ENCODE peak calls at places on chromosomes 13 and 19, in five cellular contexts. I is mammary epithelial cell, W is endothelial cell of umbilical vein, D is PC-3, M is IMR-90. F is an unnamed sample. For H4K20me1, the result is how much of the 10 kb centered on the place peaks cover.

GRCh38 chr13:91045351-91046034 is 302.0 kb upstream of the MIR17HG start:
- DNase-seq in I (no peak), W (no peak), D (peak), M (no peak), F (no peak)

GRCh38 chr19:17615889-17616685 is 60.6 kb downstream of the COLGALT1 start:
- DNase-seq in I (no peak), W (no peak), D (no peak), M (no peak), F (no peak)

GRCh38 chr19:38417544-38418506 is 8.2 kb downstream of the RASGRP4 start:
- DNase-seq in I (peak), W (no peak), D (peak), M (no peak), F (no peak)

GRCh38 chr13:46648166-46648607 is 95.2 kb downstream of the LRCH1 start:
- DNase-seq in I (peak), W (no peak), D (peak), M (peak), F (no peak)

GRCh38 chr13:106210327-106210726 is 325.1 kb downstream of the EFNB2 start:
- DNase-seq in I (no peak), W (no peak), D (no peak), M (peak), F (no peak)

GRCh38 chr13:100128373-100128772 is 39.5 kb downstream of the PCCA start:
- DNase-seq in I (peak), W (no peak), D (no peak), M (peak), F (peak)

GRCh38 chr13:53301449-53301848 is 272.8 kb downstream of the OLFM4 start:
- DNase-seq in I (no peak), W (no peak), D (no peak), M (no peak), F (no peak)

GRCh38 chr13:46535002-46535401 is 18.0 kb upstream of the LRCH1 start:
- DNase-seq in I (no peak), W (no peak), D (no peak), M (no peak), F (no peak)

GRCh38 chr19:10452726-10453620 is 32.6 kb downstream of the PDE4A start:
- DNase-seq in I (no peak), W (no peak), D (no peak), M (no peak), F (no peak)

GRCh38 chr19:57850553-57851017 is 926 bp downstream of the ZNF587 start:
- DNase-seq in I (peak), W (peak), D (peak), M (peak), F (peak)
- H4K20me1 ChIP-seq in I (under half), W (under half), D (under half), M (under half), F (under half)

DNA sequence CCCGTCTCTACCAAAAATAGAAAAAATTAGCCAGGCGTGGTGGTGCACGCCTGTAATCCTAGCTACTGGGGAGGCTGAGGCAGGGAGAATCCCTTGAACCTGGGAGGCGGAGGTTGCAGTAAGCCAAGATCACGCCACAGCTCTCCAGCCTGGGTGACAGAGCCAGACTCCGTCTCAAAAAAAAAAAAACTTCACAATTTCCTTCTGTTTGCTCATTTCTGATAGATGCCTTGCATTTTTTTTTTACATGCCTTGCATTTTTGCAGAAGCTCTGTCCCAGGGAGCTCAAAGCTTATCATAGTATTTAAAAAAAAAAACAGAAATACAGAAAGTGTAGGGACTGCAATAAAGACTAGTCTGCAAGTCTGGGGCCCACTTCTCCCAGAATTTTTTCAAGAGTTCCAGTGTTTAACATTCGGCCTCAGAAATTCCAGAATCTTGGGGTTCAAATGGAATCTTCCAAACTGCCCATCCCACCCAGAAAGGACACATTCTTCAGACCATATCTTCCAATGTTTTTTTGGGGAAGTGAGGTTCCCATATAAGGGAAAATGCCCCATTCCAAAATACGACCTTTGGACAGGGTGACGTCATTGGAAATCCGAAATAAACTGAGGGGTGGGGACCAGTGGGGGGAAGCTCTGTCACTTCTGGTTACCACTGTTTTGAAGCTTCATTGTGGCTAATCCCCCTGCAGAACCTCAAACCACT is 17.2 kb upstream of the RAB8A start:
- DNase-seq in I (no peak), W (no peak), D (no peak), M (no peak), F (no peak)
- H4K20me1 ChIP-seq in I (under half), W (under half), D (under half), M (half or more), F (half or more)

GRCh38 chr13:49772828-49773227 is 19.7 kb downstream of the KPNA3 start:
- DNase-seq in I (no peak), W (no peak), D (no peak), M (no peak), F (no peak)
- H4K20me1 ChIP-seq in I (under half), W (under half), D (under half), M (half or more), F (half or more)

GRCh38 chr19:1035998-1036621 is 3.8 kb upstream of the ABCA7 start:
- DNase-seq in I (no peak), W (no peak), D (no peak), M (no peak), F (no peak)

GRCh38 chr19:1039646-1040475 is at the start of gene ABCA7:
- DNase-seq in I (peak), W (peak), D (peak), M (peak), F (peak)

GRCh38 chr19:1038995-1039645 is 787 bp upstream of the ABCA7 start:
- DNase-seq in I (no peak), W (no peak), D (no peak), M (peak), F (no peak)

GRCh38 chr19:1040476-1041271 is 767 bp downstream of the ABCA7 start:
- DNase-seq in I (peak), W (peak), D (peak), M (peak), F (peak)

DNA sequence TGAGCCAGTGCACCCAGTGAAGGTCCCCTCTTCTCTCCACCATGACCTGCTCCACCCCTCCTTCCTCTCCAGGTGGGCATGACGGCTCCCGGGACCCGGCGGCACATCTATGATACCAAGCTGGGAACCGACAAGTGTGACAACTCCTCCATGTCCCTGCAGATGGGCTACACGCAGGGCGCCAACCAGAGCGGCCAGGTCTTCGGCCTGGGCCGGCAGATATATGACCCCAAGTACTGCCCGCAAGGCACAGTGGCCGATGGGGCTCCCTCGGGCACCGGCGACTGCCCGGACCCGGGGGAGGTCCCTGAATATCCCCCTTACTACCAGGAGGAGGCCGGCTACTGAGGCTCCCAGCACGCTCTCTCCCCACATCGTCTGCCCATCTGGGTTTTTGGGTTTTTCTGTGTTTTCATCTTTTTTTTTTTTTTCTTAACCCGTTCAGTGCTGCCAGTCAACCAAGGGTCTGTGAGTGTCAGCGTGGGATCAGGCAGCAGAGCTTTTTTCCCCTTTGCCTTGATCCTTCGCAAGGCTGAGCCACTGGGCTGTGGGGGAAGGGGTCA is 2.3 kb upstream of the ABCA7 start:
- DNase-seq in I (no peak), W (no peak), D (no peak), M (no peak), F (no peak)
- H4K20me1 ChIP-seq in I (under half), W (under half), D (under half), M (half or more), F (half or more)

DNA sequence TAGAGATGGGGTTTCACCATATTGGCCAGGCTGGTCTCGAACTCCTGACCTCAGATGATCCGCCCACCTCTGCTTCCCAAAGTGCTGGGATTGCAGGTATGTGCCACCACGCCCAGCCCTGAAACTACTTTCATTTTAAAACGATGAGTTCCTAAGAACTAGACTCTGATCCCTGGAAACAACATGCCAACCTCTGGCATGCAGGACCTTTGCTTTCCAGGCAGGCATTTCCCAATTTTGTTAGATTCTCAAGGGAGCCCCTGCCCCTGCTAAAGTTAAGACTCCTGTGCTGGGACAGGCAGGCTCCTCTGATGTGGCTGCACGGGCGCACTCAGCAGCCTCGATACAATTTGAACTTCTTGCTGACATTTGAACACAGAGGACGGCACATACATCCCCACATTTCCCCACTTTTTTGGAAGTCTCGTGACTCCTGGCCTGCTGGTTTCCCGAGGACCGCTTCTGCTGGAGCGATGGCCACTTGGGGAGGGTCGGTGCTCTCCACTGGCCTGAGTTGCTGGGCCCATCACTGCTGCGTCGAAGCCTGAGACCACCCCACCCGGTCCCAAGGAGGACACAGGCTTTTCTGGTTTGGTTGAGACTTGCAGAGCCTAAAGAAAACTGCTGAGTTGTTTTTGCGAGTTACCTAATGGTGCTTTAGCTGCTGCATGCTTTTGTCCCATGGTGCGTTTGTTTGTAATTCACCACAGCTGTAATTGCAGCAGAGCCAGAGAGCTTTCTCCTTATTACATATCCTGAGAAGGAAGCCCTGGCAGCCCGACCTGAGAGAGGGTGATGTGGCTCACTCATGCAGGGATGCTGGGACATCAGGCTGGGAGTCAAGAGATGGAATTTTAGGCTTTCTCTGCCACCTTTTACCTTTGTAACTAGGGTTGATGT is 8.2 kb downstream of the ATP11A start:
- DNase-seq in I (no peak), W (no peak), D (no peak), M (peak), F (no peak)
- H4K20me1 ChIP-seq in I (under half), W (under half), D (under half), M (under half), F (under half)

DNA sequence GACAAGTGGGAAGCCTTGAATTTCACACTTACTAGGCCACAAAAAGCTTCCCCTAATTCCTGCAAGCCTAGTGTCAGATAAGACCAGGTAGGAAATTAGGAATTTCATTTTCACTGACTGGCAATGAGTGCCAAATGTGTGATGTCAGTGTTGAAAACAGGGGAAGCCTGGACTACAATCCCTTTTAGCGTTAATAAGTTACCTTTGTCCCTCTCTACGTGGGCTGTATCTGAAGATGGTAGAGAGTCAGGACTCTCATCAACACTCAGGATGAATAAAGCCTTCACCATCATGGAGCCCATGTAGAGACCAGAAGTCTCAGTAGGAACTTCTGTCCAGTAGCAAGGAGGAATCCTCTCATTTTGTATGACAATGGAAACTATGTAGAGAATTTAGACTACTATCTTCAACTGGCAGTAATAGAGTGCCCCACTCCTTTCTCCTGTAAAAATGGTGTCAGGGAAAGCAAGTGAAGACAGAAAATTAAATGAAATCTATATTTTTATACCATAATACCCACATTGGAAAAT is 324.1 kb upstream of the KLHL1 start:
- DNase-seq in I (no peak), W (no peak), D (no peak), M (no peak), F (no peak)
- H4K20me1 ChIP-seq in I (under half), W (under half), D (under half), M (under half), F (under half)

DNA sequence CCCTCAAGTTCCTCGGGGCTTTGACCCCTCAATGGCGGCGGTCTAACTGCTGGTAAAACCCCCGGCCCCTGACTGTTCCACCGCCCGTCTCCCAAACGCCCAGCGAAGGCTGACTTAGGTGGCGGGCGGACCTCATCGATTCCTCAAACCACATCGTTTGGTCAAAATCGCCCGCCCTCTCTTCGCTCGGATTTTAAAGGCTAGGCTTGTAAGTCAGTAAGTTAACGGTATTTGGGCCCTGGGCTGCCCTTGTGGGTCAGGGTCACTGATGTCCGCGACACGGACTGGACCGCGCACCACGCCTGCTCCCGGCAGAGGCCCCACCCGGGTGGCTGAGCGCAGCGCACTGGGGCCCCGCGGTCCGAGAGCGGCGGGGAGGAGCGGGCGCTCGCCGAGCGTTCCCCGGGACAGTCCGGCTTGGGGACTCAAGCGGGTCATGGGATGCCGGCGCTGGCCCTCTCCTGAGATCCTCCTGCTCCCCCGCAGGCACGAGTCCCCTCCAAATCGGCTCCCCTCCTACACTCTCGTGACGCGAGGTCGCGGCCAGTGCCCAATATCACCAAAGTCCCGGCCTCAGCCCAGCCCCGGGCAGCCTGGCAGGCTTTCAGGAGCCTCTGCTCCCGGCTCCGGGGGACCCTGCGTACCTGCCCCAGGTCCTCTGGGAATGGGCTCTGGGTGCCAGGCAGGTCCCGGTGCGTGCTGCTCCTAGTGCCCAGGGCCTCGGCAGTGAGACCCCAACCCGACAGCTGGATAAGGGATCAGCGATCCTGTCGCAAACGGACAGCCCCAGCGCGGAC is 990 bp downstream of the FLT1 start:
- DNase-seq in I (no peak), W (no peak), D (no peak), M (no peak), F (no peak)
- H4K20me1 ChIP-seq in I (under half), W (under half), D (under half), M (under half), F (under half)

GRCh38 chr19:45117167-45117594 is 24.2 kb downstream of the PPP1R37 start:
- DNase-seq in I (no peak), W (no peak), D (no peak), M (peak), F (peak)

GRCh38 chr19:45115809-45116615 is 23.0 kb downstream of the PPP1R37 start:
- DNase-seq in I (no peak), W (no peak), D (no peak), M (no peak), F (no peak)

GRCh38 chr19:45113628-45114027 is 20.6 kb downstream of the PPP1R37 start:
- DNase-seq in I (no peak), W (no peak), D (peak), M (no peak), F (no peak)

GRCh38 chr19:45112111-45112827 is 19.3 kb downstream of the PPP1R37 start:
- DNase-seq in I (no peak), W (no peak), D (no peak), M (no peak), F (no peak)

DNA sequence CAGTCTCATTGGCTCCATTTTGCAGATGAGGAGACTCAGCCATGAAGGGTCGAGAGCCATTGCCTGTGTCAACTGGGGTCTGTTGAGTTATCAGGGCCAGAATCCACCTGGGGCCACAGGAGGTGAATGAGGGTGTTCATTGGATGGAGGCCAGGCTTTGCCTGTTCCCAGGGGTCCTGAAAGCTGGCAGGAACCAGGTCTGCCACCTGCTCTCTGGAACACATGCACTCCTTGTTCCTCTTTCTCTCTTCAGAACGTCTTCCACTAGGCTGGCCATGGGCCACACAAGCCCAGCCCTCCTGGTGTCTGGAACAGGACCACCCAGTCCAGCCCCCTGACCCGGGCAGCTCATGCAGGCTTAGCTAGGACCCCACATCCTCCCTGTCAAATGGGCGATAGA is 21.1 kb downstream of the PPP1R37 start:
- DNase-seq in I (no peak), W (no peak), D (no peak), M (no peak), F (no peak)
- H4K20me1 ChIP-seq in I (under half), W (under half), D (under half), M (half or more), F (half or more)

DNA sequence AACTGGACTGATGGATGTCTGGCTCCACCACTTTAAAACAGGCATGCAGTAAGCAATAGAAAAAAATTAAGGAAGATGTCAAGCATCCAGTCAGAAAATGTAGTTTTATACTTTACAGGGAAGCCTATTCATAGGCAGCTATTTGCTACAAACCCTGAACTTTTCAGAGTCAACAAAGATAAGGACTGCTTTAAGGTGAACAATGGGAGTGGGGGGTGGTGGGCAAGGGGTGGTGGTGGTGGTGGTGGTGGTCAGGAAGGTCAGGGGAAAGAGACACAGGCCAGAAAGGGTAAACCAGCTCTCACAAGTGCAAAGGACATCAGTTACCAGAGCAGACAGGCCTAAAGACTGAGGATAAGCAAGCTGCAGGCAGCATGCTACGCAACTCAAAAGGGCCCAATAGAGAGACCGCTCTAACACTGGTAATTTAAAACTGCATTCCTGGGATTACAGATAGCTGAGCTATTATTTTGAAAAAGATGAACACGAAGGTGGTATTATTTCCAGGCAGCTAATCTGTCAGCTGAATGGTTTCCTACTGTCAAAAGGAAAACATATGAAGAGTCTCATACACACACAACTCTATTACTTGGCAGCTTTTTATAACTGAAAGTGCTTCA is 14.8 kb downstream of the BRD4 start:
- DNase-seq in I (no peak), W (no peak), D (no peak), M (peak), F (peak)
- H4K20me1 ChIP-seq in I (half or more), W (under half), D (half or more), M (half or more), F (half or more)